ENCODE peak calls at places on chromosome 5, in nine cellular contexts. J is GM23248; T is pons; G is non-pigmented ciliary epithelial cell; B is stimulated activated CD4-positive, alpha-beta T cell treated with anti-CD3 and anti-CD28 coated beads, TNF-alpha, amount 100 ng/mL, for 24 hours; C is dorsolateral prefrontal cortex; W is HFFc6; U is cardiac muscle cell; D is head of caudate nucleus. R is an unnamed sample.

GRCh38 chr5:56734066-56734766 is 81.1 kb upstream of the MAP3K1 start:
- DNase-seq in J (no peak), T (peak), G (no peak), B (no peak), C (no peak), W (no peak), U (no peak), D (no peak), R (no peak)

GRCh38 chr5:50958852-50959457 is 292.5 kb downstream of the PARP8 start:
- DNase-seq in J (peak), T (peak), G (no peak), B (no peak), C (no peak), W (peak), U (peak), D (peak), R (peak)

GRCh38 chr5:151881626-151882225 is 42.9 kb downstream of the GLRA1 start:
- DNase-seq in J (no peak), T (peak), G (no peak), B (no peak), C (no peak), W (no peak), U (no peak), D (no peak), R (no peak)

GRCh38 chr5:153613143-153613542 is 122.7 kb downstream of the GRIA1 start:
- DNase-seq in J (peak), T (no peak), G (no peak), B (no peak), C (no peak), W (peak), U (no peak), D (no peak), R (no peak)

GRCh38 chr5:91101777-91102379 is 281.2 kb downstream of the ARRDC3 start:
- DNase-seq in J (peak), T (peak), G (peak), B (peak), C (peak), W (peak), U (peak), D (peak), R (peak)

GRCh38 chr5:78640622-78641021 is 8.0 kb downstream of the LHFPL2 start:
- DNase-seq in J (peak), T (no peak), G (no peak), B (no peak), C (no peak), W (peak), U (no peak), D (no peak), R (no peak)

GRCh38 chr5:43362725-43363435 is 49.3 kb downstream of the CCL28 start:
- DNase-seq in J (no peak), T (no peak), G (no peak), B (no peak), C (no peak), W (no peak), U (no peak), D (no peak), R (no peak)

GRCh38 chr5:79436224-79436623 is 77.7 kb downstream of the HOMER1 start:
- DNase-seq in J (peak), T (no peak), G (peak), B (no peak), C (no peak), W (peak), U (peak), D (no peak), R (peak)

GRCh38 chr5:150656191-150657132 is 4.6 kb upstream of the MYOZ3 start:
- DNase-seq in J (peak), T (peak), G (no peak), B (no peak), C (peak), W (no peak), U (peak), D (peak), R (no peak)

GRCh38 chr5:142735323-142736246 is 34.6 kb upstream of the ARHGAP26 start:
- DNase-seq in J (no peak), T (no peak), G (no peak), B (no peak), C (no peak), W (no peak), U (no peak), D (peak), R (no peak)

GRCh38 chr5:130868186-130868821 is 296.8 kb downstream of the HINT1 start:
- DNase-seq in J (peak), T (no peak), G (no peak), B (no peak), C (no peak), W (no peak), U (peak), D (no peak), R (no peak)

GRCh38 chr5:149387982-149388381 is 8.9 kb upstream of the IL17B start:
- DNase-seq in J (peak), T (no peak), G (no peak), B (no peak), C (no peak), W (peak), U (peak), D (no peak), R (no peak)

GRCh38 chr5:169970334-169970733 is 10.0 kb downstream of the INSYN2B start:
- DNase-seq in J (peak), T (no peak), G (no peak), B (no peak), C (no peak), W (no peak), U (no peak), D (no peak), R (no peak)

GRCh38 chr5:146400206-146400605 is 46.9 kb upstream of the TCERG1 start:
- DNase-seq in J (no peak), T (no peak), G (no peak), B (no peak), C (no peak), W (no peak), U (no peak), D (no peak), R (no peak)

R was measured in AG04450.